ENCODE peak calls at places on chromosomes 5 and 9, in ten cellular contexts. V is fibroblast of the aortic adventitia; I is activated CD8-positive, alpha-beta T cell treated with anti-CD3 and anti-CD28 coated beads for 36 hours; U is iris pigment epithelial cell; B is astrocyte of the cerebellum; S is activated CD4-positive, alpha-beta T cell treated with anti-CD3 and anti-CD28 coated beads, Interleukin-2, amount 50 U/mL, for 48 hours; N is NCI-H2171; M is Panc1; T is AG20443; Y is SHP77 treated with DMSO at 0.1 percent for 48 hours. X is an unnamed sample.
A peak's percentile ranks its signal among the peaks of the same experiment; 100 is the strongest.

GRCh38 chr5:15105799-15106393 is 234.3 kb upstream of the ANKH start:
- DNase-seq in U (peak; percentile 58), I (peak; percentile 45), S (peak; percentile 29), Y (peak; percentile 52), V (peak; percentile 60), M (peak; percentile 41), B (peak; percentile 33), T (peak; percentile 79), N (peak; percentile 50), X (no peak)

GRCh38 chr9:123562844-123563346 is 206.9 kb downstream of the CRB2 start:
- DNase-seq in M (no peak), U (peak; percentile 93), I (peak; percentile 33), N (no peak), T (peak; percentile 87), S (peak; percentile 5), B (peak; percentile 86), Y (no peak), V (peak; percentile 94), X (no peak)

GRCh38 chr5:138533973-138534941 is 8.8 kb downstream of the ETF1 start:
- DNase-seq in U (no peak), M (no peak), S (no peak), Y (no peak), N (no peak), V (no peak), I (no peak), T (no peak), B (no peak), X (no peak)

GRCh38 chr5:91079037-91079436 is 304.1 kb downstream of the ARRDC3 start:
- DNase-seq in M (no peak), Y (no peak), U (peak; percentile 75), V (no peak), T (no peak), N (no peak), B (peak; percentile 23), S (no peak), I (no peak), X (no peak)

GRCh38 chr9:123929177-123929869 is 603 bp downstream of the DENND1A start:
- DNase-seq in S (peak; percentile 15), V (no peak), Y (no peak), B (no peak), T (no peak), U (no peak), M (no peak), N (no peak), I (peak; percentile 39), X (no peak)

GRCh38 chr9:136310273-136311030 is 6.6 kb upstream of the CCDC187 start:
- DNase-seq in U (no peak), N (peak; percentile 98), V (no peak), T (no peak), S (no peak), I (no peak), B (no peak), M (no peak), Y (peak; percentile 33), X (no peak)

GRCh38 chr9:93678199-93679019 is 102.0 kb downstream of the PHF2 start:
- DNase-seq in T (no peak), I (no peak), U (no peak), M (no peak), N (no peak), B (no peak), S (no peak), Y (no peak), V (no peak), X (no peak)

GRCh38 chr9:98892296-98892695 is 51.4 kb upstream of the COL15A1 start:
- DNase-seq in I (no peak), M (no peak), V (no peak), Y (no peak), N (no peak), B (no peak), T (no peak), U (peak; percentile 64), S (no peak), X (no peak)

GRCh38 chr9:7653262-7653661 is 146.3 kb downstream of the DMAC1 start:
- DNase-seq in V (no peak), T (no peak), S (no peak), Y (no peak), B (no peak), M (no peak), I (no peak), U (no peak), N (no peak), X (no peak)

GRCh38 chr9:130685104-130685503 is 8.5 kb upstream of the EXOSC2 start:
- DNase-seq in I (no peak), T (no peak), S (no peak), U (no peak), V (no peak), Y (no peak), N (no peak), B (no peak), M (no peak), X (no peak)

GRCh38 chr5:111748304-111748763 is 8.7 kb downstream of the NREP start:
- DNase-seq in I (no peak), Y (no peak), V (peak; percentile 77), U (peak; percentile 93), S (no peak), M (no peak), T (peak; percentile 69), B (peak; percentile 70), N (no peak), X (no peak)

GRCh38 chr9:69801994-69802393 is 18.6 kb upstream of the CFAP95 start:
- DNase-seq in I (no peak), U (peak; percentile 46), S (no peak), V (no peak), M (no peak), Y (no peak), B (no peak), T (no peak), N (no peak), X (no peak)

GRCh38 chr9:78788101-78788500 is 491.2 kb downstream of the PSAT1 start:
- DNase-seq in U (peak; percentile 61), M (no peak), I (no peak), S (no peak), B (peak; percentile 15), V (peak; percentile 5), T (peak; percentile 47), N (no peak), Y (no peak), X (no peak)

GRCh38 chr5:10892135-10892910 is 131.3 kb upstream of the DAP start:
- DNase-seq in M (no peak), I (no peak), N (no peak), Y (peak; percentile 11), S (no peak), U (peak; percentile 38), T (peak; percentile 72), V (no peak), B (no peak), X (no peak)

GRCh38 chr5:132233081-132233480 is 5.4 kb upstream of the P4HA2 start:
- DNase-seq in U (no peak), Y (no peak), B (no peak), M (no peak), S (no peak), N (no peak), V (no peak), T (no peak), I (no peak), X (no peak)

GRCh38 chr5:125775896-125776295 is 647.3 kb upstream of the GRAMD2B start:
- DNase-seq in I (no peak), B (no peak), Y (no peak), T (no peak), U (no peak), S (no peak), M (no peak), N (no peak), V (no peak), X (no peak)

GRCh38 chr9:18596920-18597319 is 123.0 kb downstream of the ADAMTSL1 start:
- DNase-seq in I (no peak), U (peak; percentile 77), T (peak; percentile 22), S (no peak), V (peak; percentile 81), Y (no peak), M (no peak), N (no peak), B (no peak), X (no peak)

GRCh38 chr5:6475626-6476312 is 27.1 kb downstream of the UBE2QL1 start:
- DNase-seq in B (no peak), N (no peak), S (no peak), T (no peak), U (no peak), Y (peak; percentile 73), V (no peak), M (no peak), I (no peak), X (peak; percentile 94)

GRCh38 chr9:123320814-123321213 is 35.2 kb upstream of the CRB2 start:
- DNase-seq in M (no peak), T (no peak), S (no peak), U (no peak), N (no peak), Y (no peak), B (no peak), I (peak; percentile 1), V (no peak), X (no peak)

GRCh38 chr5:6261256-6261655 is 117.1 kb downstream of the MED10 start:
- DNase-seq in U (no peak), S (no peak), B (no peak), V (no peak), I (no peak), T (no peak), N (no peak), M (no peak), Y (no peak), X (no peak)

GRCh38 chr9:137303031-137303892 is 1.2 kb upstream of the NRARP start:
- DNase-seq in V (no peak), N (no peak), U (no peak), M (no peak), S (no peak), B (no peak), Y (no peak), T (no peak), I (no peak), X (no peak)

GRCh38 chr9:133137451-133138231 is 16.6 kb upstream of the RALGDS start:
- DNase-seq in S (peak; percentile 47), Y (no peak), U (no peak), V (no peak), N (no peak), I (peak; percentile 57), T (no peak), M (no peak), B (no peak), X (no peak)

GRCh38 chr9:16625831-16626230 is 244.6 kb downstream of the BNC2 start:
- DNase-seq in I (no peak), U (peak; percentile 71), Y (no peak), B (no peak), N (no peak), M (no peak), S (no peak), T (no peak), V (peak; percentile 74), X (no peak)

GRCh38 chr9:93669116-93669957 is 93.0 kb downstream of the PHF2 start:
- DNase-seq in U (no peak), M (no peak), B (no peak), N (no peak), T (peak; percentile 37), V (no peak), S (no peak), I (no peak), Y (no peak), X (no peak)

GRCh38 chr5:146910239-146910638 is 31.7 kb upstream of the PPP2R2B start:
- DNase-seq in V (no peak), S (no peak), Y (no peak), I (no peak), B (no peak), M (no peak), T (no peak), U (no peak), N (no peak), X (no peak)

GRCh38 chr5:14593326-14594036 is 11.9 kb downstream of the OTULINL start:
- DNase-seq in V (no peak), I (peak; percentile 82), S (no peak), B (no peak), M (no peak), T (peak; percentile 53), Y (no peak), U (no peak), N (no peak), X (no peak)

GRCh38 chr9:137300607-137301085 is 1.4 kb downstream of the NRARP start:
- DNase-seq in M (no peak), V (no peak), I (no peak), Y (no peak), U (peak; percentile 69), B (no peak), N (peak; percentile 35), S (no peak), T (no peak), X (no peak)

GRCh38 chr9:131566158-131566557 is 20.8 kb downstream of the PRRT1B start:
- DNase-seq in M (no peak), V (no peak), I (no peak), U (no peak), B (no peak), N (no peak), S (no peak), Y (no peak), T (no peak), X (no peak)

X was measured in NCI-H187 treated with DMSO at 0.1 percent for 48 hours.